ENCODE peak calls at places on chromosomes 13 and 19, in eight cellular contexts. One of them, this sample, is unnamed.

GRCh38 chr19:5940260-5941208 is 26.5 kb downstream of the CAPS start:
- DNase-seq in trophoblast cell: no peak
- DNase-seq in activated CD4-positive, alpha-beta T cell treated with anti-CD3 and anti-CD28 coated beads, Interleukin-2, amount 10 ng/mL, durations not matched to agents 7 days and 5 days: no peak
- DNase-seq in cardiac muscle cell: no peak
- DNase-seq in kidney epithelial cell: no peak
- DNase-seq in IMR-90: no peak
- DNase-seq in stromal cell of bone marrow: no peak
- DNase-seq in stimulated activated naive CD8-positive, alpha-beta T cell treated with anti-CD3 and anti-CD28 coated beads, Interleukin-15, Interleukin-2, amounts not matched to agents 100 U/mL and 50 U/mL, for 24 hours: no peak
- DNase-seq in this sample: no peak

GRCh38 chr19:45253396-45254027 is 2.4 kb downstream of the MARK4 start:
- DNase-seq in trophoblast cell: no peak
- DNase-seq in activated CD4-positive, alpha-beta T cell treated with anti-CD3 and anti-CD28 coated beads, Interleukin-2, amount 10 ng/mL, durations not matched to agents 7 days and 5 days: no peak
- DNase-seq in cardiac muscle cell: peak; percentile 32
- DNase-seq in kidney epithelial cell: peak; percentile 21
- DNase-seq in IMR-90: peak; percentile 21
- DNase-seq in stromal cell of bone marrow: no peak
- DNase-seq in stimulated activated naive CD8-positive, alpha-beta T cell treated with anti-CD3 and anti-CD28 coated beads, Interleukin-15, Interleukin-2, amounts not matched to agents 100 U/mL and 50 U/mL, for 24 hours: peak; percentile 20
- DNase-seq in this sample: peak; percentile 41

GRCh38 chr13:23558675-23559536 is 11.3 kb upstream of the TNFRSF19 start:
- DNase-seq in trophoblast cell: peak; percentile 25
- DNase-seq in activated CD4-positive, alpha-beta T cell treated with anti-CD3 and anti-CD28 coated beads, Interleukin-2, amount 10 ng/mL, durations not matched to agents 7 days and 5 days: no peak
- DNase-seq in cardiac muscle cell: peak; percentile 98
- DNase-seq in kidney epithelial cell: no peak
- DNase-seq in IMR-90: peak; percentile 92
- DNase-seq in stromal cell of bone marrow: peak; percentile 76
- DNase-seq in stimulated activated naive CD8-positive, alpha-beta T cell treated with anti-CD3 and anti-CD28 coated beads, Interleukin-15, Interleukin-2, amounts not matched to agents 100 U/mL and 50 U/mL, for 24 hours: no peak
- DNase-seq in this sample: peak; percentile 87

GRCh38 chr13:44300895-44301638 is 72.6 kb upstream of the SERP2 start:
- DNase-seq in trophoblast cell: peak; percentile 72
- DNase-seq in activated CD4-positive, alpha-beta T cell treated with anti-CD3 and anti-CD28 coated beads, Interleukin-2, amount 10 ng/mL, durations not matched to agents 7 days and 5 days: no peak
- DNase-seq in cardiac muscle cell: peak; percentile 86
- DNase-seq in kidney epithelial cell: peak; percentile 93
- DNase-seq in IMR-90: peak; percentile 87
- DNase-seq in stromal cell of bone marrow: no peak
- DNase-seq in stimulated activated naive CD8-positive, alpha-beta T cell treated with anti-CD3 and anti-CD28 coated beads, Interleukin-15, Interleukin-2, amounts not matched to agents 100 U/mL and 50 U/mL, for 24 hours: no peak
- DNase-seq in this sample: peak; percentile 83

GRCh38 chr13:51453959-51454703 is 1.3 kb upstream of the INTS6 start:
- DNase-seq in trophoblast cell: no peak
- DNase-seq in activated CD4-positive, alpha-beta T cell treated with anti-CD3 and anti-CD28 coated beads, Interleukin-2, amount 10 ng/mL, durations not matched to agents 7 days and 5 days: peak; percentile 40
- DNase-seq in cardiac muscle cell: no peak
- DNase-seq in kidney epithelial cell: no peak
- DNase-seq in IMR-90: peak; percentile 6
- DNase-seq in stromal cell of bone marrow: peak; percentile 3
- DNase-seq in stimulated activated naive CD8-positive, alpha-beta T cell treated with anti-CD3 and anti-CD28 coated beads, Interleukin-15, Interleukin-2, amounts not matched to agents 100 U/mL and 50 U/mL, for 24 hours: peak; percentile 56
- DNase-seq in this sample: peak; percentile 31

GRCh38 chr19:6705931-6706632 is 14.4 kb downstream of the C3 start:
- DNase-seq in trophoblast cell: no peak
- DNase-seq in activated CD4-positive, alpha-beta T cell treated with anti-CD3 and anti-CD28 coated beads, Interleukin-2, amount 10 ng/mL, durations not matched to agents 7 days and 5 days: no peak
- DNase-seq in cardiac muscle cell: no peak
- DNase-seq in kidney epithelial cell: no peak
- DNase-seq in IMR-90: no peak
- DNase-seq in stromal cell of bone marrow: no peak
- DNase-seq in stimulated activated naive CD8-positive, alpha-beta T cell treated with anti-CD3 and anti-CD28 coated beads, Interleukin-15, Interleukin-2, amounts not matched to agents 100 U/mL and 50 U/mL, for 24 hours: no peak
- DNase-seq in this sample: no peak

GRCh38 chr13:49627831-49628652 is at the start of gene ARL11:
- DNase-seq in trophoblast cell: peak; percentile 86
- DNase-seq in activated CD4-positive, alpha-beta T cell treated with anti-CD3 and anti-CD28 coated beads, Interleukin-2, amount 10 ng/mL, durations not matched to agents 7 days and 5 days: peak; percentile 71
- DNase-seq in cardiac muscle cell: no peak
- DNase-seq in kidney epithelial cell: no peak
- DNase-seq in IMR-90: no peak
- DNase-seq in stromal cell of bone marrow: no peak
- DNase-seq in stimulated activated naive CD8-positive, alpha-beta T cell treated with anti-CD3 and anti-CD28 coated beads, Interleukin-15, Interleukin-2, amounts not matched to agents 100 U/mL and 50 U/mL, for 24 hours: peak; percentile 77
- DNase-seq in this sample: no peak

GRCh38 chr19:3075605-3076431 is 13.5 kb upstream of the TLE5 start:
- DNase-seq in trophoblast cell: peak; percentile 54
- DNase-seq in activated CD4-positive, alpha-beta T cell treated with anti-CD3 and anti-CD28 coated beads, Interleukin-2, amount 10 ng/mL, durations not matched to agents 7 days and 5 days: peak; percentile 75
- DNase-seq in cardiac muscle cell: peak; percentile 43
- DNase-seq in kidney epithelial cell: no peak
- DNase-seq in IMR-90: no peak
- DNase-seq in stromal cell of bone marrow: no peak
- DNase-seq in stimulated activated naive CD8-positive, alpha-beta T cell treated with anti-CD3 and anti-CD28 coated beads, Interleukin-15, Interleukin-2, amounts not matched to agents 100 U/mL and 50 U/mL, for 24 hours: peak; percentile 85
- DNase-seq in this sample: peak; percentile 44

GRCh38 chr13:85500716-85501256 is 298.4 kb downstream of the SLITRK6 start:
- DNase-seq in trophoblast cell: no peak
- DNase-seq in activated CD4-positive, alpha-beta T cell treated with anti-CD3 and anti-CD28 coated beads, Interleukin-2, amount 10 ng/mL, durations not matched to agents 7 days and 5 days: no peak
- DNase-seq in cardiac muscle cell: no peak
- DNase-seq in kidney epithelial cell: no peak
- DNase-seq in IMR-90: no peak
- DNase-seq in stromal cell of bone marrow: no peak
- DNase-seq in stimulated activated naive CD8-positive, alpha-beta T cell treated with anti-CD3 and anti-CD28 coated beads, Interleukin-15, Interleukin-2, amounts not matched to agents 100 U/mL and 50 U/mL, for 24 hours: no peak
- DNase-seq in this sample: no peak

GRCh38 chr19:39236527-39236926 is 8.3 kb downstream of the IFNL3 start:
- DNase-seq in trophoblast cell: no peak
- DNase-seq in activated CD4-positive, alpha-beta T cell treated with anti-CD3 and anti-CD28 coated beads, Interleukin-2, amount 10 ng/mL, durations not matched to agents 7 days and 5 days: peak; percentile 19
- DNase-seq in cardiac muscle cell: no peak
- DNase-seq in kidney epithelial cell: no peak
- DNase-seq in IMR-90: no peak
- DNase-seq in stromal cell of bone marrow: no peak
- DNase-seq in stimulated activated naive CD8-positive, alpha-beta T cell treated with anti-CD3 and anti-CD28 coated beads, Interleukin-15, Interleukin-2, amounts not matched to agents 100 U/mL and 50 U/mL, for 24 hours: peak; percentile 43
- DNase-seq in this sample: no peak

GRCh38 chr13:113664751-113665581 is 2.1 kb upstream of the GRK1 start:
- DNase-seq in trophoblast cell: no peak
- DNase-seq in activated CD4-positive, alpha-beta T cell treated with anti-CD3 and anti-CD28 coated beads, Interleukin-2, amount 10 ng/mL, durations not matched to agents 7 days and 5 days: no peak
- DNase-seq in cardiac muscle cell: no peak
- DNase-seq in kidney epithelial cell: no peak
- DNase-seq in IMR-90: no peak
- DNase-seq in stromal cell of bone marrow: no peak
- DNase-seq in stimulated activated naive CD8-positive, alpha-beta T cell treated with anti-CD3 and anti-CD28 coated beads, Interleukin-15, Interleukin-2, amounts not matched to agents 100 U/mL and 50 U/mL, for 24 hours: no peak
- DNase-seq in this sample: no peak

GRCh38 chr13:39036212-39036611 is 1.7 kb downstream of the PROSER1 start:
- DNase-seq in trophoblast cell: peak; percentile 17
- DNase-seq in activated CD4-positive, alpha-beta T cell treated with anti-CD3 and anti-CD28 coated beads, Interleukin-2, amount 10 ng/mL, durations not matched to agents 7 days and 5 days: peak; percentile 17
- DNase-seq in cardiac muscle cell: peak; percentile 49
- DNase-seq in kidney epithelial cell: no peak
- DNase-seq in IMR-90: peak; percentile 4
- DNase-seq in stromal cell of bone marrow: no peak
- DNase-seq in stimulated activated naive CD8-positive, alpha-beta T cell treated with anti-CD3 and anti-CD28 coated beads, Interleukin-15, Interleukin-2, amounts not matched to agents 100 U/mL and 50 U/mL, for 24 hours: peak; percentile 25
- DNase-seq in this sample: peak; percentile 13

GRCh38 chr13:27708325-27708724 is 84.0 kb upstream of the GSX1 start:
- DNase-seq in trophoblast cell: no peak
- DNase-seq in activated CD4-positive, alpha-beta T cell treated with anti-CD3 and anti-CD28 coated beads, Interleukin-2, amount 10 ng/mL, durations not matched to agents 7 days and 5 days: no peak
- DNase-seq in cardiac muscle cell: no peak
- DNase-seq in kidney epithelial cell: no peak
- DNase-seq in IMR-90: no peak
- DNase-seq in stromal cell of bone marrow: no peak
- DNase-seq in stimulated activated naive CD8-positive, alpha-beta T cell treated with anti-CD3 and anti-CD28 coated beads, Interleukin-15, Interleukin-2, amounts not matched to agents 100 U/mL and 50 U/mL, for 24 hours: no peak
- DNase-seq in this sample: no peak

GRCh38 chr13:38042771-38043170 is 173.2 kb upstream of the TRPC4 start:
- DNase-seq in trophoblast cell: no peak
- DNase-seq in activated CD4-positive, alpha-beta T cell treated with anti-CD3 and anti-CD28 coated beads, Interleukin-2, amount 10 ng/mL, durations not matched to agents 7 days and 5 days: no peak
- DNase-seq in cardiac muscle cell: peak; percentile 25
- DNase-seq in kidney epithelial cell: no peak
- DNase-seq in IMR-90: peak; percentile 26
- DNase-seq in stromal cell of bone marrow: peak; percentile 6
- DNase-seq in stimulated activated naive CD8-positive, alpha-beta T cell treated with anti-CD3 and anti-CD28 coated beads, Interleukin-15, Interleukin-2, amounts not matched to agents 100 U/mL and 50 U/mL, for 24 hours: no peak
- DNase-seq in this sample: peak; percentile 75

This sample was measured in EH.